ENCODE peak calls at places on chromosomes 12 and 14, in seven cellular contexts. One of them, this sample, is unnamed.

GRCh38 chr12:94074970-94075695 is 73.2 kb upstream of the PLXNC1 start:
- DNase-seq in stimulated activated CD4-positive, alpha-beta T cell treated with anti-CD3 and anti-CD28 coated beads, Interleukin-4, amount 100 ng/mL, for 48 hours: peak; percentile 15
- DNase-seq in activated T-cell treated with anti-CD3 and anti-CD28 coated beads, Interleukin-2, amount 50 U/mL, for 72 hours: no peak
- DNase-seq in GM19239: no peak
- DNase-seq in T-helper 22 cell: no peak
- DNase-seq in right lobe of liver: no peak
- DNase-seq in CD4-positive, alpha-beta T cell: no peak
- DNase-seq in this sample: no peak

GRCh38 chr14:96084796-96085195 is 45.6 kb downstream of the C14orf132 start:
- DNase-seq in stimulated activated CD4-positive, alpha-beta T cell treated with anti-CD3 and anti-CD28 coated beads, Interleukin-4, amount 100 ng/mL, for 48 hours: no peak
- DNase-seq in GM19239: no peak
- DNase-seq in activated T-cell treated with anti-CD3 and anti-CD28 coated beads, Interleukin-2, amount 50 U/mL, for 72 hours: no peak
- DNase-seq in right lobe of liver: peak; percentile 22
- DNase-seq in T-helper 22 cell: no peak
- DNase-seq in CD4-positive, alpha-beta T cell: no peak
- DNase-seq in this sample: no peak

GRCh38 chr12:16670456-16671050 is 64.6 kb upstream of the LMO3 start:
- DNase-seq in stimulated activated CD4-positive, alpha-beta T cell treated with anti-CD3 and anti-CD28 coated beads, Interleukin-4, amount 100 ng/mL, for 48 hours: no peak
- DNase-seq in CD4-positive, alpha-beta T cell: no peak
- DNase-seq in GM19239: no peak
- DNase-seq in activated T-cell treated with anti-CD3 and anti-CD28 coated beads, Interleukin-2, amount 50 U/mL, for 72 hours: no peak
- DNase-seq in right lobe of liver: no peak
- DNase-seq in T-helper 22 cell: no peak
- DNase-seq in this sample: no peak

GRCh38 chr12:11758838-11759509 is 109.5 kb downstream of the ETV6 start:
- DNase-seq in CD4-positive, alpha-beta T cell: no peak
- DNase-seq in activated T-cell treated with anti-CD3 and anti-CD28 coated beads, Interleukin-2, amount 50 U/mL, for 72 hours: no peak
- DNase-seq in GM19239: no peak
- DNase-seq in T-helper 22 cell: no peak
- DNase-seq in right lobe of liver: no peak
- DNase-seq in stimulated activated CD4-positive, alpha-beta T cell treated with anti-CD3 and anti-CD28 coated beads, Interleukin-4, amount 100 ng/mL, for 48 hours: no peak
- DNase-seq in this sample: no peak

GRCh38 chr14:68735836-68736235 is 57.0 kb downstream of the ZFP36L1 start:
- DNase-seq in CD4-positive, alpha-beta T cell: no peak
- DNase-seq in stimulated activated CD4-positive, alpha-beta T cell treated with anti-CD3 and anti-CD28 coated beads, Interleukin-4, amount 100 ng/mL, for 48 hours: no peak
- DNase-seq in GM19239: no peak
- DNase-seq in activated T-cell treated with anti-CD3 and anti-CD28 coated beads, Interleukin-2, amount 50 U/mL, for 72 hours: no peak
- DNase-seq in right lobe of liver: no peak
- DNase-seq in T-helper 22 cell: no peak
- DNase-seq in this sample: no peak

GRCh38 chr14:54881761-54882401 is 20.7 kb downstream of the GCH1 start:
- DNase-seq in activated T-cell treated with anti-CD3 and anti-CD28 coated beads, Interleukin-2, amount 50 U/mL, for 72 hours: peak; percentile 25
- DNase-seq in T-helper 22 cell: peak; percentile 4
- DNase-seq in GM19239: no peak
- DNase-seq in CD4-positive, alpha-beta T cell: no peak
- DNase-seq in right lobe of liver: no peak
- DNase-seq in stimulated activated CD4-positive, alpha-beta T cell treated with anti-CD3 and anti-CD28 coated beads, Interleukin-4, amount 100 ng/mL, for 48 hours: no peak
- DNase-seq in this sample: no peak

GRCh38 chr12:87152841-87153528 is 876.2 kb downstream of the C12orf50 start:
- DNase-seq in activated T-cell treated with anti-CD3 and anti-CD28 coated beads, Interleukin-2, amount 50 U/mL, for 72 hours: no peak
- DNase-seq in right lobe of liver: no peak
- DNase-seq in GM19239: no peak
- DNase-seq in CD4-positive, alpha-beta T cell: no peak
- DNase-seq in T-helper 22 cell: no peak
- DNase-seq in stimulated activated CD4-positive, alpha-beta T cell treated with anti-CD3 and anti-CD28 coated beads, Interleukin-4, amount 100 ng/mL, for 48 hours: no peak
- DNase-seq in this sample: no peak

GRCh38 chr12:108260039-108260438 is 79.1 kb downstream of the CMKLR1 start:
- DNase-seq in GM19239: no peak
- DNase-seq in right lobe of liver: no peak
- DNase-seq in T-helper 22 cell: no peak
- DNase-seq in CD4-positive, alpha-beta T cell: no peak
- DNase-seq in stimulated activated CD4-positive, alpha-beta T cell treated with anti-CD3 and anti-CD28 coated beads, Interleukin-4, amount 100 ng/mL, for 48 hours: no peak
- DNase-seq in activated T-cell treated with anti-CD3 and anti-CD28 coated beads, Interleukin-2, amount 50 U/mL, for 72 hours: no peak
- DNase-seq in this sample: no peak

GRCh38 chr12:123621101-123621500 is 12.4 kb downstream of the EIF2B1 start:
- DNase-seq in right lobe of liver: no peak
- DNase-seq in CD4-positive, alpha-beta T cell: no peak
- DNase-seq in GM19239: no peak
- DNase-seq in activated T-cell treated with anti-CD3 and anti-CD28 coated beads, Interleukin-2, amount 50 U/mL, for 72 hours: no peak
- DNase-seq in stimulated activated CD4-positive, alpha-beta T cell treated with anti-CD3 and anti-CD28 coated beads, Interleukin-4, amount 100 ng/mL, for 48 hours: no peak
- DNase-seq in T-helper 22 cell: no peak
- DNase-seq in this sample: no peak

GRCh38 chr14:73462078-73462715 is 3.9 kb upstream of the NUMB start:
- DNase-seq in GM19239: no peak
- DNase-seq in stimulated activated CD4-positive, alpha-beta T cell treated with anti-CD3 and anti-CD28 coated beads, Interleukin-4, amount 100 ng/mL, for 48 hours: no peak
- DNase-seq in right lobe of liver: peak; percentile 93
- DNase-seq in T-helper 22 cell: no peak
- DNase-seq in activated T-cell treated with anti-CD3 and anti-CD28 coated beads, Interleukin-2, amount 50 U/mL, for 72 hours: no peak
- DNase-seq in CD4-positive, alpha-beta T cell: no peak
- DNase-seq in this sample: no peak

GRCh38 chr12:112932485-112933151 is 5.7 kb upstream of the OAS3 start:
- DNase-seq in T-helper 22 cell: no peak
- DNase-seq in right lobe of liver: no peak
- DNase-seq in stimulated activated CD4-positive, alpha-beta T cell treated with anti-CD3 and anti-CD28 coated beads, Interleukin-4, amount 100 ng/mL, for 48 hours: no peak
- DNase-seq in activated T-cell treated with anti-CD3 and anti-CD28 coated beads, Interleukin-2, amount 50 U/mL, for 72 hours: no peak
- DNase-seq in CD4-positive, alpha-beta T cell: no peak
- DNase-seq in GM19239: no peak
- DNase-seq in this sample: no peak

GRCh38 chr14:65019944-65020566 is 33.4 kb downstream of the FNTB start:
- DNase-seq in activated T-cell treated with anti-CD3 and anti-CD28 coated beads, Interleukin-2, amount 50 U/mL, for 72 hours: no peak
- DNase-seq in CD4-positive, alpha-beta T cell: no peak
- DNase-seq in right lobe of liver: no peak
- DNase-seq in stimulated activated CD4-positive, alpha-beta T cell treated with anti-CD3 and anti-CD28 coated beads, Interleukin-4, amount 100 ng/mL, for 48 hours: no peak
- DNase-seq in GM19239: no peak
- DNase-seq in T-helper 22 cell: no peak
- DNase-seq in this sample: no peak

GRCh38 chr14:100767003-100767787 is 40.5 kb downstream of the DLK1 start:
- DNase-seq in T-helper 22 cell: no peak
- DNase-seq in CD4-positive, alpha-beta T cell: peak; percentile 10
- DNase-seq in stimulated activated CD4-positive, alpha-beta T cell treated with anti-CD3 and anti-CD28 coated beads, Interleukin-4, amount 100 ng/mL, for 48 hours: no peak
- DNase-seq in activated T-cell treated with anti-CD3 and anti-CD28 coated beads, Interleukin-2, amount 50 U/mL, for 72 hours: no peak
- DNase-seq in GM19239: no peak
- DNase-seq in right lobe of liver: peak; percentile 17
- DNase-seq in this sample: no peak

GRCh38 chr12:22874151-22874550 is 249.2 kb downstream of the ETNK1 start:
- DNase-seq in CD4-positive, alpha-beta T cell: no peak
- DNase-seq in GM19239: no peak
- DNase-seq in stimulated activated CD4-positive, alpha-beta T cell treated with anti-CD3 and anti-CD28 coated beads, Interleukin-4, amount 100 ng/mL, for 48 hours: no peak
- DNase-seq in activated T-cell treated with anti-CD3 and anti-CD28 coated beads, Interleukin-2, amount 50 U/mL, for 72 hours: no peak
- DNase-seq in right lobe of liver: no peak
- DNase-seq in T-helper 22 cell: no peak
- DNase-seq in this sample: no peak

GRCh38 chr12:107356266-107356936 is 263.1 kb upstream of the CRY1 start:
- DNase-seq in activated T-cell treated with anti-CD3 and anti-CD28 coated beads, Interleukin-2, amount 50 U/mL, for 72 hours: no peak
- DNase-seq in CD4-positive, alpha-beta T cell: no peak
- DNase-seq in right lobe of liver: no peak
- DNase-seq in stimulated activated CD4-positive, alpha-beta T cell treated with anti-CD3 and anti-CD28 coated beads, Interleukin-4, amount 100 ng/mL, for 48 hours: no peak
- DNase-seq in GM19239: no peak
- DNase-seq in T-helper 22 cell: no peak
- DNase-seq in this sample: no peak

GRCh38 chr12:18345021-18345735 is 83.9 kb downstream of the PIK3C2G start:
- DNase-seq in activated T-cell treated with anti-CD3 and anti-CD28 coated beads, Interleukin-2, amount 50 U/mL, for 72 hours: no peak
- DNase-seq in CD4-positive, alpha-beta T cell: no peak
- DNase-seq in right lobe of liver: no peak
- DNase-seq in stimulated activated CD4-positive, alpha-beta T cell treated with anti-CD3 and anti-CD28 coated beads, Interleukin-4, amount 100 ng/mL, for 48 hours: no peak
- DNase-seq in T-helper 22 cell: no peak
- DNase-seq in GM19239: no peak
- DNase-seq in this sample: no peak

GRCh38 chr12:111409403-111410228 is 3.9 kb downstream of the SH2B3 start:
- DNase-seq in right lobe of liver: no peak
- DNase-seq in activated T-cell treated with anti-CD3 and anti-CD28 coated beads, Interleukin-2, amount 50 U/mL, for 72 hours: peak; percentile 40
- DNase-seq in GM19239: no peak
- DNase-seq in CD4-positive, alpha-beta T cell: no peak
- DNase-seq in stimulated activated CD4-positive, alpha-beta T cell treated with anti-CD3 and anti-CD28 coated beads, Interleukin-4, amount 100 ng/mL, for 48 hours: no peak
- DNase-seq in T-helper 22 cell: no peak
- DNase-seq in this sample: no peak

GRCh38 chr12:72072613-72073212 is 134.1 kb downstream of the TPH2 start:
- DNase-seq in right lobe of liver: no peak
- DNase-seq in GM19239: no peak
- DNase-seq in stimulated activated CD4-positive, alpha-beta T cell treated with anti-CD3 and anti-CD28 coated beads, Interleukin-4, amount 100 ng/mL, for 48 hours: no peak
- DNase-seq in activated T-cell treated with anti-CD3 and anti-CD28 coated beads, Interleukin-2, amount 50 U/mL, for 72 hours: no peak
- DNase-seq in T-helper 22 cell: no peak
- DNase-seq in CD4-positive, alpha-beta T cell: no peak
- DNase-seq in this sample: no peak

GRCh38 chr14:55593698-55594097 is 13.7 kb downstream of the KTN1 start:
- DNase-seq in T-helper 22 cell: no peak
- DNase-seq in right lobe of liver: no peak
- DNase-seq in CD4-positive, alpha-beta T cell: no peak
- DNase-seq in GM19239: no peak
- DNase-seq in stimulated activated CD4-positive, alpha-beta T cell treated with anti-CD3 and anti-CD28 coated beads, Interleukin-4, amount 100 ng/mL, for 48 hours: no peak
- DNase-seq in activated T-cell treated with anti-CD3 and anti-CD28 coated beads, Interleukin-2, amount 50 U/mL, for 72 hours: no peak
- DNase-seq in this sample: no peak

GRCh38 chr12:4383304-4383865 is 3.9 kb upstream of the FGF23 start:
- DNase-seq in CD4-positive, alpha-beta T cell: no peak
- DNase-seq in stimulated activated CD4-positive, alpha-beta T cell treated with anti-CD3 and anti-CD28 coated beads, Interleukin-4, amount 100 ng/mL, for 48 hours: no peak
- DNase-seq in T-helper 22 cell: no peak
- DNase-seq in GM19239: no peak
- DNase-seq in right lobe of liver: no peak
- DNase-seq in activated T-cell treated with anti-CD3 and anti-CD28 coated beads, Interleukin-2, amount 50 U/mL, for 72 hours: peak; percentile 7
- DNase-seq in this sample: peak; percentile 61

GRCh38 chr12:124386059-124386458 is 91.2 kb downstream of the RFLNA start:
- DNase-seq in T-helper 22 cell: no peak
- DNase-seq in stimulated activated CD4-positive, alpha-beta T cell treated with anti-CD3 and anti-CD28 coated beads, Interleukin-4, amount 100 ng/mL, for 48 hours: no peak
- DNase-seq in GM19239: no peak
- DNase-seq in activated T-cell treated with anti-CD3 and anti-CD28 coated beads, Interleukin-2, amount 50 U/mL, for 72 hours: no peak
- DNase-seq in right lobe of liver: no peak
- DNase-seq in CD4-positive, alpha-beta T cell: no peak
- DNase-seq in this sample: no peak

GRCh38 chr12:44668443-44668842 is 207.7 kb downstream of the NELL2 start:
- DNase-seq in right lobe of liver: no peak
- DNase-seq in GM19239: no peak
- DNase-seq in CD4-positive, alpha-beta T cell: no peak
- DNase-seq in stimulated activated CD4-positive, alpha-beta T cell treated with anti-CD3 and anti-CD28 coated beads, Interleukin-4, amount 100 ng/mL, for 48 hours: no peak
- DNase-seq in activated T-cell treated with anti-CD3 and anti-CD28 coated beads, Interleukin-2, amount 50 U/mL, for 72 hours: no peak
- DNase-seq in T-helper 22 cell: no peak
- DNase-seq in this sample: no peak